ENCODE peak calls at places on chromosome 1, in four cellular contexts. One of them, this sample, is unnamed.

GRCh38 chr1:117001254-117001927 is at the start of gene CD101:
- DNase-seq in sigmoid colon: no peak
- DNase-seq in ovary: no peak
- DNase-seq in K562: no peak
- DNase-seq in this sample: no peak

GRCh38 chr1:103517380-103518047 is 8.0 kb upstream of the RNPC3 start:
- DNase-seq in K562: no peak
- DNase-seq in sigmoid colon: no peak
- DNase-seq in ovary: no peak
- DNase-seq in this sample: no peak

GRCh38 chr1:36885537-36886441 is 148.5 kb downstream of the GRIK3 start:
- DNase-seq in K562: no peak
- DNase-seq in sigmoid colon: no peak
- DNase-seq in ovary: no peak
- DNase-seq in this sample: peak

GRCh38 chr1:165852896-165853295 is 25.5 kb downstream of the UCK2 start:
- DNase-seq in K562: no peak
- DNase-seq in sigmoid colon: no peak
- DNase-seq in ovary: no peak
- DNase-seq in this sample: no peak

GRCh38 chr1:91511386-91511785 is 10.7 kb downstream of the CDC7 start:
- DNase-seq in sigmoid colon: no peak
- DNase-seq in ovary: no peak
- DNase-seq in K562: peak
- DNase-seq in this sample: no peak

GRCh38 chr1:16111771-16112557 is 38.5 kb upstream of the FAM131C start:
- DNase-seq in sigmoid colon: no peak
- DNase-seq in ovary: peak
- DNase-seq in K562: no peak
- DNase-seq in this sample: no peak

GRCh38 chr1:8423702-8424538 is 106.0 kb downstream of the SLC45A1 start:
- DNase-seq in ovary: peak
- DNase-seq in K562: peak
- DNase-seq in sigmoid colon: peak
- DNase-seq in this sample: no peak

GRCh38 chr1:31435471-31436409 is 22.7 kb downstream of the SERINC2 start:
- DNase-seq in sigmoid colon: peak
- DNase-seq in K562: no peak
- DNase-seq in ovary: no peak
- DNase-seq in this sample: peak

GRCh38 chr1:39087109-39087834 is 61.1 kb downstream of the NDUFS5 start:
- DNase-seq in K562: no peak
- DNase-seq in ovary: no peak
- DNase-seq in sigmoid colon: peak
- DNase-seq in this sample: no peak

GRCh38 chr1:49465486-49466185 is 558.1 kb downstream of the AGBL4 start:
- DNase-seq in sigmoid colon: no peak
- DNase-seq in K562: no peak
- DNase-seq in ovary: no peak
- DNase-seq in this sample: no peak

GRCh38 chr1:16048573-16049189 is 5.1 kb downstream of the CLCNKB start:
- DNase-seq in sigmoid colon: peak
- DNase-seq in K562: peak
- DNase-seq in ovary: peak
- DNase-seq in this sample: no peak

GRCh38 chr1:207873055-207873890 is 37.7 kb downstream of the CD34 start:
- DNase-seq in ovary: no peak
- DNase-seq in sigmoid colon: no peak
- DNase-seq in K562: no peak
- DNase-seq in this sample: no peak

GRCh38 chr1:245322673-245323072 is 167.9 kb downstream of the KIF26B start:
- DNase-seq in K562: no peak
- DNase-seq in sigmoid colon: no peak
- DNase-seq in ovary: no peak
- DNase-seq in this sample: no peak

GRCh38 chr1:59179673-59180072 is 117.2 kb upstream of the FGGY start:
- DNase-seq in ovary: no peak
- DNase-seq in sigmoid colon: no peak
- DNase-seq in K562: no peak
- DNase-seq in this sample: no peak

GRCh38 chr1:42939216-42939615 is 19.5 kb downstream of the SLC2A1 start:
- DNase-seq in K562: no peak
- DNase-seq in ovary: no peak
- DNase-seq in sigmoid colon: no peak
- DNase-seq in this sample: no peak

GRCh38 chr1:39564340-39564739 is 12.2 kb downstream of the PABPC4 start:
- DNase-seq in ovary: no peak
- DNase-seq in sigmoid colon: no peak
- DNase-seq in K562: no peak
- DNase-seq in this sample: no peak

GRCh38 chr1:109499661-109500536 is 6.0 kb downstream of the CYB561D1 start:
- DNase-seq in ovary: no peak
- DNase-seq in K562: peak
- DNase-seq in sigmoid colon: no peak
- DNase-seq in this sample: no peak

GRCh38 chr1:98903261-98903660 is 101.4 kb downstream of the PLPPR5 start:
- DNase-seq in ovary: no peak
- DNase-seq in sigmoid colon: no peak
- DNase-seq in K562: no peak
- DNase-seq in this sample: no peak

GRCh38 chr1:46211051-46211450 is 7.9 kb downstream of the LURAP1 start:
- DNase-seq in ovary: no peak
- DNase-seq in K562: no peak
- DNase-seq in sigmoid colon: no peak
- DNase-seq in this sample: no peak

GRCh38 chr1:30929135-30929889 is 20.8 kb upstream of the SDC3 start:
- DNase-seq in K562: peak
- DNase-seq in sigmoid colon: no peak
- DNase-seq in ovary: no peak
- DNase-seq in this sample: no peak

GRCh38 chr1:109537450-109538178 is 2.1 kb upstream of the GPR61 start:
- DNase-seq in sigmoid colon: no peak
- DNase-seq in ovary: no peak
- DNase-seq in K562: no peak
- DNase-seq in this sample: no peak

GRCh38 chr1:85465791-85466134 is 804 bp upstream of the DDAH1 start:
- DNase-seq in ovary: no peak
- DNase-seq in sigmoid colon: no peak
- DNase-seq in K562: no peak
- DNase-seq in this sample: no peak

GRCh38 chr1:179105393-179105792 is 23.5 kb downstream of the TOR3A start:
- DNase-seq in ovary: no peak
- DNase-seq in sigmoid colon: no peak
- DNase-seq in K562: peak
- DNase-seq in this sample: no peak

GRCh38 chr1:3807769-3808168 is 11.5 kb upstream of the LRRC47 start:
- DNase-seq in sigmoid colon: no peak
- DNase-seq in K562: peak
- DNase-seq in ovary: no peak
- DNase-seq in this sample: no peak

GRCh38 chr1:117860906-117861610 is 68.4 kb downstream of the GDAP2 start:
- DNase-seq in sigmoid colon: no peak
- DNase-seq in ovary: no peak
- DNase-seq in K562: no peak
- DNase-seq in this sample: no peak

GRCh38 chr1:24119859-24120756 is 8.2 kb upstream of the MYOM3 start:
- DNase-seq in ovary: no peak
- DNase-seq in sigmoid colon: no peak
- DNase-seq in K562: no peak
- DNase-seq in this sample: no peak

GRCh38 chr1:24119489-24119858 is 7.5 kb upstream of the MYOM3 start:
- DNase-seq in ovary: no peak
- DNase-seq in sigmoid colon: no peak
- DNase-seq in K562: no peak
- DNase-seq in this sample: no peak

GRCh38 chr1:24118410-24119242 is 6.7 kb upstream of the MYOM3 start:
- DNase-seq in K562: no peak
- DNase-seq in ovary: no peak
- DNase-seq in sigmoid colon: no peak
- DNase-seq in this sample: no peak

GRCh38 chr1:24117132-24117531 is 5.2 kb upstream of the MYOM3 start:
- DNase-seq in sigmoid colon: no peak
- DNase-seq in K562: no peak
- DNase-seq in ovary: no peak
- DNase-seq in this sample: no peak

DNA sequence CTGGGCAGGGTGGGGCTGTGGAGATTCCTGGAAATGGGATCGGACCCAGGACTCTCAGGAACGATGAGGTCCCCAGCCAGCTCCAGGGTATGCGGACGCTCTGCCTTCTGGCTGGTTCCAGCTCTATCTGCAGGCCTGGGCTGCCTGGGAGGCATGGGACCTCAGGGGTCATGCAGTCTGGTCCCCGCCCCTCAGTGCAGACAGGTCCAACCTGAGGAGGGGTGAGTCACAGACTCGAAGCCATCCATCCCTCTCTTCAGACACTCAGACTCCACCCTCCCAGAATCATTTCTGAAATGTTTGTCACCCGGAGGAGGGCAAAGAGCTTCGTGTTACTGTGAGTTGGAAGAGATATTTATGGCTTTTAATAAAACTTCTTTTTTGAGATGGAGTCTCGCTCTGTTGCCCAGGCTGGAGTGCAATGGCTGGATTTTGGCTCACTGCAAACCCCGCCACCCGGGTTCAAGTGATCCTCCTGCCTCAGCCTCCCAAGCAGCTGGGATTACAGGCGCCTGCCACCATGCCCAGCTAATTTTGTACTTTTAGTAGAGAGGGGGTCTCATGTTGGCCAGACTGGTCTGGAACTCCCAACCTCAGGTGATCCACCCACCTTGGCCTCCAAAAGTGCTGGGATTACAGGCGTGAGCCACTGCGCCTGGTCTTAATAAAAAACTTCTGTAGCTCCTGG is 5.9 kb upstream of the MYOM3 start:
- DNase-seq in K562: no peak
- DNase-seq in sigmoid colon: no peak
- DNase-seq in ovary: no peak
- DNase-seq in this sample: peak
- TF ChIP-seq EP300 in K562: no peak
- TF ChIP-seq EP300 in sigmoid colon: no peak
- TF ChIP-seq EP300 in ovary: no peak
- TF ChIP-seq EP300 in this sample: no peak

GRCh38 chr1:203450541-203451149 is 25.0 kb upstream of the PRELP start:
- DNase-seq in ovary: no peak
- DNase-seq in K562: no peak
- DNase-seq in sigmoid colon: no peak
- DNase-seq in this sample: no peak

GRCh38 chr1:203447147-203447546 is 28.5 kb upstream of the PRELP start:
- DNase-seq in ovary: no peak
- DNase-seq in K562: no peak
- DNase-seq in sigmoid colon: no peak
- DNase-seq in this sample: no peak

GRCh38 chr1:203451849-203452784 is 23.5 kb upstream of the PRELP start:
- DNase-seq in ovary: no peak
- DNase-seq in K562: no peak
- DNase-seq in sigmoid colon: no peak
- DNase-seq in this sample: no peak

GRCh38 chr1:203450016-203450415 is 25.6 kb upstream of the PRELP start:
- DNase-seq in K562: no peak
- DNase-seq in sigmoid colon: no peak
- DNase-seq in ovary: no peak
- DNase-seq in this sample: no peak

DNA sequence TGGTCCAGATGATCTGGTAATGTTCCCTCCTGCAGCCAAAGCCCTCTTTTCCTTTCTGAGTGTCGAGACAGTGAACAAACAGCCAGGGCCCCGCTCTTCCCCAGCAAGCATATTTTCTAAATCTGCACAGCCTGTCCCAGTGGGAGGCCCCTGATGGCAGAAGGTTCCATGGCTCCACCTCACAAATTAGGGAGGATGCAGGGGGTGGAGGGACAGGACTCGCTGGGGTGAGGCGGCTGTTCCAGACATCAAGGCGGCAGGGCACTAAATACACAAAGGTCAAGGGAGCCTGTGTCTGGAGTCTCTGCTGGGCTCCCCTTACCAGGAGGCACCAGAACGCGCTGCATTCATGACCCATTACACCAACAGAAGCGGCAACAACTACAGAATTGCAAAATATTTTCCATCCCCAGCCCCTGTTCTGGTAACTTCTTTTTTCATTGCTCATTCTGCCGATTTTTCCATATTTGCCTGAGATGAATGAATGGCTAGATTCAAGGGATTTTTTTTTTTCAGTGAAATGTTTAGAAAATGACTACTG is 27.0 kb upstream of the PRELP start:
- DNase-seq in sigmoid colon: peak
- DNase-seq in K562: no peak
- DNase-seq in ovary: peak
- DNase-seq in this sample: no peak
- TF ChIP-seq EP300 in sigmoid colon: peak
- TF ChIP-seq EP300 in K562: no peak
- TF ChIP-seq EP300 in ovary: no peak
- TF ChIP-seq EP300 in this sample: no peak

GRCh38 chr1:201275266-201275666 is 8.0 kb upstream of the PKP1 start:
- DNase-seq in K562: no peak
- DNase-seq in ovary: no peak
- DNase-seq in sigmoid colon: no peak
- DNase-seq in this sample: peak
- TF ChIP-seq EP300 in K562: no peak
- TF ChIP-seq EP300 in ovary: no peak
- TF ChIP-seq EP300 in sigmoid colon: no peak
- TF ChIP-seq EP300 in this sample: no peak

GRCh38 chr1:26693557-26694184 is 2.1 kb upstream of the ARID1A start:
- DNase-seq in sigmoid colon: no peak
- DNase-seq in K562: no peak
- DNase-seq in ovary: no peak
- DNase-seq in this sample: no peak

GRCh38 chr1:26694185-26694572 is 1.6 kb upstream of the ARID1A start:
- DNase-seq in K562: no peak
- DNase-seq in ovary: no peak
- DNase-seq in sigmoid colon: no peak
- DNase-seq in this sample: no peak

GRCh38 chr1:26692793-26693490 is 2.9 kb upstream of the ARID1A start:
- DNase-seq in K562: peak
- DNase-seq in ovary: peak
- DNase-seq in sigmoid colon: peak
- DNase-seq in this sample: peak

GRCh38 chr1:26690576-26691031 is 5.2 kb upstream of the ARID1A start:
- DNase-seq in ovary: no peak
- DNase-seq in sigmoid colon: no peak
- DNase-seq in K562: no peak
- DNase-seq in this sample: no peak

DNA sequence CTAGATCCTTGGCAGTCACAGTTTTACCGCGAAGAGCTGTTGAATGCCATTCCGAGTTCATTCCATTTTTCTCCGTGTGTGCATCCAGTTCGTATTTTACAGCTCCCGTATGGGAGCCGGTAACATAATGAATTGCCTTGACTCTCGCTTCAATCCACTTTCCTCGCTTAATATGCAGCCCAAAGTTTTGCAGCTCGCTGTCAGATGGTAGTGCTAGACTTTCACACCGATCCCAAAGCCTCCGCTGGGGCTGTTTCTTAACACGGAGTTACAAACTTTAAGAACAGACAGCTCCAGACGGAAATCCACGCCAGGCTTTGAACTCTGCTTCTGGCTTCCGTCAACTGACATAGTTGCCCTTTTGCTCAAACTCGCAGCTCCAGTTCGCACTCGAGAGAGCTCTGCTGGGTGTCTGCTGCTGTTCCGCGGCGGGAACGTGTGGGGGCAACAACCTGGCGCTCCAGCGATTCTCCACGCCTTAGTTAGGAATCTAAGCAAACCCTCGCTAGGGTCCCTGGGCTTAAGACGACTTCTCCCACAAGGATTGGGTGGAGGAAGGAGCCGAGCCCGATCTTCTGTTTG is 3.5 kb upstream of the ARID1A start:
- DNase-seq in K562: peak
- DNase-seq in sigmoid colon: peak
- DNase-seq in ovary: peak
- DNase-seq in this sample: peak
- TF ChIP-seq EP300 in K562: peak
- TF ChIP-seq EP300 in sigmoid colon: peak
- TF ChIP-seq EP300 in ovary: no peak
- TF ChIP-seq EP300 in this sample: no peak

This sample was measured in suprapubic skin.